ENCODE peak calls at places on chromosomes 2 and 18, in seven cellular contexts. Q, Y, R, C, I, K and H are unnamed samples. For H3K27me3, the result is how much of the 10 kb centered on the place peaks cover.

GRCh38 chr18:29862824-29863223 is 1179.7 kb downstream of the DSC3 start:
- DNase-seq in K (no peak), R (no peak), I (no peak), Y (no peak), C (no peak), Q (no peak), H (no peak)

GRCh38 chr18:49655266-49656097 is 93.6 kb downstream of the LIPG start:
- DNase-seq in Q (no peak), C (no peak), I (no peak), K (no peak), Y (no peak), R (no peak), H (no peak)

GRCh38 chr2:193228276-193228675 is 1033.5 kb upstream of the TMEFF2 start:
- DNase-seq in R (no peak), K (no peak), C (peak), I (no peak), Q (no peak), Y (no peak), H (peak)

GRCh38 chr2:19021721-19022120 is 336.7 kb downstream of the OSR1 start:
- DNase-seq in Q (no peak), Y (peak), I (no peak), R (peak), K (no peak), C (no peak), H (no peak)

GRCh38 chr2:208711598-208711997 is 305.0 kb downstream of the PTH2R start:
- DNase-seq in I (no peak), R (no peak), C (no peak), K (no peak), Y (no peak), Q (no peak), H (no peak)

GRCh38 chr2:60312618-60313017 is 240.8 kb downstream of the BCL11A start:
- DNase-seq in Q (no peak), C (no peak), I (no peak), R (no peak), K (no peak), Y (no peak), H (no peak)

GRCh38 chr2:181438298-181438697 is 18.9 kb upstream of the ITGA4 start:
- DNase-seq in Q (no peak), I (no peak), C (peak), R (no peak), K (no peak), Y (no peak), H (peak)

GRCh38 chr2:145906356-145906755 is 1386.4 kb upstream of the ZEB2 start:
- DNase-seq in I (no peak), C (peak), Q (no peak), Y (peak), R (peak), K (no peak), H (peak)

GRCh38 chr2:195563857-195564512 is 93.0 kb upstream of the SLC39A10 start:
- DNase-seq in Y (peak), C (no peak), R (peak), I (no peak), Q (no peak), K (peak), H (no peak)

GRCh38 chr2:153189091-153189490 is 289.5 kb downstream of the RPRM start:
- DNase-seq in K (no peak), R (no peak), I (no peak), Q (no peak), C (no peak), Y (no peak), H (no peak)

GRCh38 chr18:69948919-69949537 is 1.4 kb upstream of the CD226 start:
- DNase-seq in Y (no peak), I (no peak), R (peak), Q (no peak), C (no peak), K (peak), H (peak)

GRCh38 chr18:2905802-2906521 is 59.2 kb downstream of the EMILIN2 start:
- DNase-seq in I (no peak), Q (peak), C (peak), R (no peak), Y (peak), K (no peak), H (peak)

GRCh38 chr2:205477016-205477705 is 205.1 kb upstream of the NRP2 start:
- DNase-seq in Q (no peak), R (peak), Y (peak), C (no peak), K (no peak), I (no peak), H (no peak)

GRCh38 chr18:59005266-59005665 is 134.4 kb upstream of the SEC11C start:
- DNase-seq in C (peak), I (no peak), Q (peak), Y (peak), K (peak), R (peak), H (peak)

GRCh38 chr2:226618875-226619605 is 180.6 kb downstream of the IRS1 start:
- DNase-seq in C (no peak), I (no peak), Y (no peak), R (peak), Q (no peak), K (no peak), H (no peak)

GRCh38 chr2:44680983-44681481 is 260.5 kb upstream of the SIX3 start:
- DNase-seq in C (no peak), I (no peak), Q (no peak), R (peak), Y (no peak), K (no peak), H (no peak)

GRCh38 chr18:28802546-28802945 is 625.6 kb upstream of the CDH2 start:
- DNase-seq in I (no peak), K (no peak), R (peak), Y (no peak), Q (no peak), C (no peak), H (no peak)

GRCh38 chr2:117918608-117919007 is 95.3 kb downstream of the CCDC93 start:
- DNase-seq in C (no peak), Y (no peak), I (no peak), Q (no peak), R (no peak), K (no peak), H (no peak)

GRCh38 chr2:158967114-158967730 is 1.2 kb upstream of the TANC1 start:
- DNase-seq in R (no peak), K (no peak), C (peak), Y (peak), I (no peak), Q (peak), H (peak)

GRCh38 chr2:217794133-217794986 is 208.4 kb downstream of the TNS1 start:
- DNase-seq in C (no peak), I (no peak), Q (peak), Y (no peak), R (no peak), K (peak), H (no peak)

GRCh38 chr2:31414601-31415241 is at the start of gene XDH:
- DNase-seq in K (no peak), I (no peak), R (no peak), Y (no peak), C (no peak), Q (no peak), H (no peak)

GRCh38 chr18:37564796-37565137 is 831 bp downstream of the CELF4 start:
- DNase-seq in C (peak), K (no peak), Y (peak), Q (peak), I (peak), R (peak), H (peak)

GRCh38 chr2:190333928-190334327 is 9.5 kb upstream of the INPP1 start:
- DNase-seq in Q (no peak), C (no peak), I (no peak), Y (no peak), K (no peak), R (no peak), H (no peak)

GRCh38 chr2:190334479-190335224 is 8.7 kb upstream of the INPP1 start:
- DNase-seq in Q (no peak), K (no peak), Y (no peak), I (no peak), R (no peak), C (no peak), H (no peak)

GRCh38 chr2:190333395-190333794 is 10.0 kb upstream of the INPP1 start:
- DNase-seq in Q (no peak), I (no peak), C (no peak), Y (no peak), K (no peak), R (no peak), H (no peak)

GRCh38 chr2:190336420-190336819 is 7.0 kb upstream of the INPP1 start:
- DNase-seq in Y (no peak), C (no peak), Q (no peak), I (no peak), K (no peak), R (no peak), H (no peak)

DNA sequence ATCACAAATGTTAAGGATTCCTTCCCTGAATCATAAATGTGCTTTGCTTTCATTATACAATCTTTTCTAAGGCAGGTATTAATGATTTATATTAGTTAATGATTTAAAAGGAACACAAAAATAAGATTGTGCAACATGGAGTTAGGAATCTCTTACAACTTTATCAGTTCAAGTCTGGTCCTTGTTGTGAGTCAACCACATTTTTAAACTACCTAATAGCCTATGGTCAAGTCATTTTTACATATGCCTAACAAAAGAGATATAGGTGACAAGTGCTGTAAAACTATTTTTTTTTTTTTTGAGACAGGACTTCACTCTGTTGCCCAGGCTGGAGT is 8.2 kb upstream of the INPP1 start:
- DNase-seq in Q (no peak), Y (no peak), K (no peak), C (no peak), I (no peak), R (no peak), H (no peak)
- H2AK5ac ChIP-seq in Q (no peak), Y (no peak), K (no peak), C (no peak), I (no peak), R (no peak), H (no peak)

GRCh38 chr2:63569740-63570139 is 18.5 kb downstream of the WDPCP start:
- DNase-seq in Y (no peak), Q (no peak), C (no peak), K (no peak), R (no peak), I (no peak), H (no peak)

GRCh38 chr2:63571291-63571690 is 17.0 kb downstream of the WDPCP start:
- DNase-seq in Q (no peak), R (no peak), C (no peak), K (no peak), Y (no peak), I (no peak), H (no peak)

GRCh38 chr2:63576546-63576945 is 11.7 kb downstream of the WDPCP start:
- DNase-seq in Y (no peak), R (no peak), Q (no peak), K (no peak), C (no peak), I (no peak), H (no peak)

GRCh38 chr2:63572001-63572400 is 16.3 kb downstream of the WDPCP start:
- DNase-seq in Q (no peak), K (peak), C (no peak), I (no peak), R (no peak), Y (no peak), H (peak)
- H3K27me3 ChIP-seq in Q (under half), K (under half), C (under half), I (under half), R (under half), Y (under half), H (under half)

DNA sequence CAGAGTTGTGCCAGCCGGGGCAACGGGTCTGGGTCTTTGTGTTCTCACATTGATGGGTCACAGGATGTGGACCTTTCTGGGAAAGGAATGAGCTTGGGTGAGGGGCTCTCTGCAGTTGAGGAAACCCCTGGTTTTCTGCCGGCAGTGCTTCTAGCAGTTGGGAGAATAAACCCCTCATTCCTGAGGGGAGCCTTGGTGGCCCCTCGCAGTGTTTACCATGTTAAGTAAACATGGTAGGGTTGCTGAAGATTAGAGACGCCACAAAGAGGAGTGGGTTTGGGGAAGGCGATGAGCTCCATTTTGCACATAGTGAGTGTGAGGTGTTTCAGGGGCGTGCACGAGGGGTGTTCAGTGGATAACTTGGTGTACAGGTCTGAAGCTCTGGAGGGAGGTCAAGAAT is 27.7 kb upstream of the PUM2 start:
- DNase-seq in R (no peak), C (no peak), K (no peak), Y (no peak), Q (no peak), I (no peak), H (no peak)
- H2AK5ac ChIP-seq in R (no peak), C (no peak), K (peak), Y (peak), Q (no peak), I (peak), H (no peak)

DNA sequence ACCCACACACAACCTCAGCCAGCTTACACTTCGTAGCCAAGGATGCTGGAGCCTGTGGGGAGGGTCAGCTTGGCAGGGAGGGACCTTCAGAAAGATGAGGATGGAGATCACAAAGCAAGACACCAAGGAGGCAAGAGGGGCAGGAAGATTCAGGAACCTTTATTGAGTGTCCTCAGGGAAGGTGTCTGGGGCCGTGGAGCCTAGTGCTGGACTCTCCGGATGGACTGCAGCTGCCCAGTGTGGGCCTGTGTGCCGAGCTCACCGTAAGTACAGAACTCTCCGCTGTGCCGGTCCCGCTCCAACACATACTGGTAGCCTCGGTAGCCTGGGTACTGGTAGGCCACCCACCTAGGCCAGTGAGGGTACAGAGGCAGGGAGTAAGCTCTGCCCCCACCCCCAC is 3.2 kb downstream of the CRYBA2 start:
- DNase-seq in C (no peak), Q (no peak), Y (no peak), I (no peak), R (no peak), K (no peak), H (no peak)
- H3K27me3 ChIP-seq in C (half or more), Q (half or more), Y (half or more), I (half or more), R (half or more), K (half or more), H (half or more)

GRCh38 chr2:96341641-96342040 is 6.1 kb downstream of the NCAPH start:
- DNase-seq in C (no peak), R (no peak), Y (no peak), I (no peak), Q (no peak), K (no peak), H (no peak)
- H2AK5ac ChIP-seq in C (no peak), R (no peak), Y (no peak), I (no peak), Q (no peak), K (no peak), H (no peak)

DNA sequence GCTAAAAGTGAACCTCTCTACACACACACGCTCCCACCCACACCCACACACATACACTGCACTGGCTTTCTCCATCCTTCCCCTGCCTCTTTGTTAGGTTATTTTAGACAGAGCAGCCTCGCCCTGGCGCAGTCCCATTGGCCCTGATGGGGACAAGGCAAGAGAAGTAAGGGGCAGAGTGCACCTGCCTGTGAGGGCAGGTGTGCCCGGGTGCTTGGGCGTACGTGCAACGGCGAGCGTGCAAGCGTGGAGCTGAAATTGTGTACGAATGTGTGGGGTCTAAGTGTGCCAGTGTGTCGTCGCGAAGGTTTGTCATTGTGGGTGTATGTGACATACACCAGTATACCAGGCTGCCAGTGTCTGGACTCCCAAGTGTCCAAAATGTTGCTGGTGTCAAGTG is 514 bp downstream of the LRATD1 start:
- DNase-seq in R (no peak), C (no peak), Q (peak), Y (peak), K (no peak), I (no peak), H (peak)
- H3K27me3 ChIP-seq in R (under half), C (under half), Q (under half), Y (under half), K (under half), I (half or more), H (under half)

DNA sequence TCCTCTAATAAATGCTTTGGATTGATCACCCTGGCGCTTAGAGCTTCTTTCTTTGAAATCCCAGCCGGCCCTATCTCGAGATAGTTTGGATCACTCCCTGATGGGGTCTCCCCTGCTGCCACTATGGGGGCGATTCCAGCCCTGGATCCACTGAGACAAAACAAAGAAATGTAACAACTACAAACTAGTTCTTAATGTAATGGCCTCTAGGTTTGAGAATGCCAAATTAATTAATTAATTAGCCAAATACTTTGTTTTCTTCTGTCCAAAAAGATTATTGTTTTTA is 15.2 kb downstream of the SRSF7 start:
- DNase-seq in Y (no peak), R (no peak), Q (no peak), K (no peak), I (no peak), C (no peak), H (no peak)
- H2AK5ac ChIP-seq in Y (no peak), R (no peak), Q (no peak), K (no peak), I (no peak), C (no peak), H (no peak)

GRCh38 chr2:232931636-232932035 is 61.6 kb downstream of the SNORC start:
- DNase-seq in Y (no peak), I (no peak), R (no peak), Q (no peak), C (no peak), K (no peak), H (no peak)

GRCh38 chr2:232928564-232929302 is 58.7 kb downstream of the SNORC start:
- DNase-seq in R (no peak), K (no peak), Y (no peak), Q (peak), C (peak), I (peak), H (peak)

GRCh38 chr2:232927041-232927792 is 57.2 kb downstream of the SNORC start:
- DNase-seq in C (no peak), Y (no peak), R (no peak), I (no peak), K (no peak), Q (peak), H (no peak)

GRCh38 chr2:232927793-232928563 is 57.9 kb downstream of the SNORC start:
- DNase-seq in K (no peak), Y (no peak), C (no peak), Q (peak), R (no peak), I (peak), H (no peak)

GRCh38 chr2:232929303-232930123 is 59.4 kb downstream of the SNORC start:
- DNase-seq in I (no peak), K (no peak), R (no peak), C (no peak), Q (no peak), Y (no peak), H (peak)
- H3K27me3 ChIP-seq in I (half or more), K (under half), R (half or more), C (under half), Q (under half), Y (half or more), H (under half)

GRCh38 chr2:10027931-10028330 is 15.4 kb upstream of the KLF11 start:
- DNase-seq in R (no peak), Y (no peak), Q (no peak), K (no peak), C (no peak), I (no peak), H (no peak)

GRCh38 chr2:10030311-10030736 is 13.0 kb upstream of the KLF11 start:
- DNase-seq in R (no peak), Q (no peak), C (no peak), I (no peak), Y (no peak), K (no peak), H (no peak)

GRCh38 chr2:10028407-10028987 is 14.9 kb upstream of the KLF11 start:
- DNase-seq in Y (no peak), C (no peak), I (no peak), Q (no peak), R (no peak), K (peak), H (peak)

GRCh38 chr2:10029875-10030223 is 13.5 kb upstream of the KLF11 start:
- DNase-seq in R (no peak), I (no peak), Y (no peak), K (no peak), C (no peak), Q (no peak), H (no peak)

GRCh38 chr2:10028988-10029874 is 14.1 kb upstream of the KLF11 start:
- DNase-seq in R (no peak), C (peak), K (peak), Q (no peak), I (no peak), Y (no peak), H (peak)
- H2AK5ac ChIP-seq in R (no peak), C (no peak), K (no peak), Q (no peak), I (peak), Y (no peak), H (no peak)